ENCODE peak calls at places on chromosomes 11 and 22, in five cellular contexts. J is SJSA1, T is heart right ventricle, I is PC-9, Z is PC-3. A is an unnamed sample.

GRCh38 chr22:36144886-36145541 is 15.5 kb downstream of the APOL3 start:
- DNase-seq in J (peak; percentile 52), T (peak; percentile 79), I (peak; percentile 51), Z (peak; percentile 51), A (peak; percentile 61)

GRCh38 chr11:125517116-125517804 is 21.2 kb upstream of the FEZ1 start:
- DNase-seq in J (no peak), T (peak; percentile 20), I (no peak), Z (no peak), A (no peak)

GRCh38 chr11:45036010-45036409 is 85.3 kb upstream of the TP53I11 start:
- DNase-seq in J (no peak), T (no peak), I (no peak), Z (no peak), A (no peak)

GRCh38 chr11:61766353-61766841 is 14.0 kb downstream of the MYRF start:
- DNase-seq in J (no peak), T (no peak), I (no peak), Z (no peak), A (no peak)

GRCh38 chr11:69398529-69399492 is 82.7 kb upstream of the LINC01488 start:
- DNase-seq in J (peak; percentile 76), T (no peak), I (no peak), Z (no peak), A (peak; percentile 15)

GRCh38 chr11:104997288-104997687 is 25.7 kb downstream of the CASP5 start:
- DNase-seq in J (peak; percentile 58), T (no peak), I (no peak), Z (peak; percentile 71), A (no peak)

GRCh38 chr11:428295-428694 is 13.5 kb upstream of the SIGIRR start:
- DNase-seq in J (no peak), T (no peak), I (no peak), Z (no peak), A (no peak)

GRCh38 chr11:20611892-20612291 is 12.5 kb downstream of the SLC6A5 start:
- DNase-seq in J (no peak), T (no peak), I (no peak), Z (no peak), A (no peak)

GRCh38 chr11:75140269-75141138 is 10.4 kb upstream of the SLCO2B1 start:
- DNase-seq in J (peak; percentile 14), T (peak; percentile 63), I (peak; percentile 55), Z (peak; percentile 73), A (peak; percentile 28)

GRCh38 chr11:30984442-30984816 is 385.1 kb downstream of the DCDC1 start:
- DNase-seq in J (no peak), T (peak; percentile 27), I (no peak), Z (no peak), A (no peak)

GRCh38 chr11:76267563-76267962 is 61.3 kb upstream of the WNT11 start:
- DNase-seq in J (no peak), T (no peak), I (no peak), Z (no peak), A (no peak)

GRCh38 chr11:124482362-124483147 is 37.1 kb upstream of the OR8B8 start:
- DNase-seq in J (no peak), T (no peak), I (no peak), Z (peak; percentile 80), A (peak; percentile 50)

GRCh38 chr22:47374901-47375575 is 612.6 kb downstream of the TBC1D22A start:
- DNase-seq in J (no peak), T (no peak), I (no peak), Z (no peak), A (no peak)
- H3K9me3 ChIP-seq in J (no peaks in the 10 kb centered on the region), T (no peaks in the 10 kb centered on the region), I (no peaks in the 10 kb centered on the region), Z (no peaks in the 10 kb centered on the region), A (no peaks in the 10 kb centered on the region)

GRCh38 chr11:47852053-47852452 is 3.9 kb upstream of the NUP160 start:
- DNase-seq in J (peak; percentile 70), T (no peak), I (no peak), Z (no peak), A (peak; percentile 14)
- H3K4me3 ChIP-seq in J (no peak overlapping the region), T (no peak overlapping the region), I (no peak overlapping the region), Z (no peak overlapping the region), A (no peak overlapping the region)

GRCh38 chr11:64681171-64681570 is 41.8 kb downstream of the NRXN2 start:
- DNase-seq in J (no peak), T (no peak), I (no peak), Z (no peak), A (no peak)
- H3K27me3 ChIP-seq in J (peaks cover 62% of the 10 kb centered on the region), T (no peaks in the 10 kb centered on the region), I (peaks cover 83% of the 10 kb centered on the region), Z (peaks cover 51% of the 10 kb centered on the region), A (no peaks in the 10 kb centered on the region)

DNA sequence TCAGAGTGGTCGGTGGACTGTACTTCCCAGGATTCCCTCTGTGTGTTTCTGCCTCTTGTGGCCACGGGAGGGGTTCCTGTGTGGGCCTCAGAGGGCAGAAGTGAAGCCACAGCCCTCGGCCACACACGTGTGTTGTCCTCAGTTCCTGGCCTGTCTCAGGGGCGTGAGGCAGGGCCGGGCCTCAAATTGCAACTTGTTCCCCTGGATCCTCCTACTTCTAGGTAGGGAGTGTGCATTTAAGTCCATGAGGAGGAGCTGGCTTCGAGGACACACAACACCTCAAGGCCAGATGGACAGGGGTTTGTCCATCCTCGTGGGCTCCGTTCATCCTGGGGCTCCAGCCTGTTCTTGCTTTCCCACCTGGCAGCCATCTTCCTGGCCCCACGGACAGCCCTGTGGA is 573.0 kb downstream of the TBC1D22A start:
- DNase-seq in J (no peak), T (no peak), I (no peak), Z (no peak), A (no peak)
- H3K9me3 ChIP-seq in J (peaks cover 3% of the 10 kb centered on the region), T (no peaks in the 10 kb centered on the region), I (no peaks in the 10 kb centered on the region), Z (no peaks in the 10 kb centered on the region), A (peaks cover 7% of the 10 kb centered on the region)

A was measured in MG63.